ENCODE peak calls at places on chromosomes 2 and 18, in seven cellular contexts. P is fibroblast of mammary gland; V is H7; I is fibroblast of the aortic adventitia; M is right lobe of liver; F is skeletal muscle cell; X is effector memory CD4-positive, alpha-beta T cell. D is an unnamed sample.

GRCh38 chr18:48711651-48712486 is 173.0 kb downstream of the CTIF start:
- DNase-seq in P (peak), V (peak), I (peak), M (peak), F (no peak), X (no peak), D (peak)

GRCh38 chr18:67661555-67661954 is 145.0 kb upstream of the DSEL start:
- DNase-seq in P (no peak), V (no peak), I (no peak), M (no peak), F (no peak), X (no peak), D (no peak)

GRCh38 chr2:124286089-124286783 is 261.1 kb downstream of the CNTNAP5 start:
- DNase-seq in P (peak), V (no peak), I (peak), M (no peak), F (peak), X (no peak), D (no peak)

GRCh38 chr2:70469435-70469834 is 84.2 kb downstream of the TGFA start:
- DNase-seq in P (no peak), V (no peak), I (no peak), M (no peak), F (no peak), X (no peak), D (no peak)

GRCh38 chr18:9516437-9517064 is 41.2 kb downstream of the RALBP1 start:
- DNase-seq in P (peak), V (peak), I (peak), M (no peak), F (no peak), X (no peak), D (peak)

GRCh38 chr2:120613742-120614481 is 121.8 kb upstream of the GLI2 start:
- DNase-seq in P (peak), V (no peak), I (peak), M (no peak), F (peak), X (no peak), D (peak)

GRCh38 chr2:27807476-27807875 is 36.0 kb downstream of the MRPL33 start:
- DNase-seq in P (peak), V (peak), I (peak), M (peak), F (no peak), X (no peak), D (peak)

GRCh38 chr2:231941673-231942072 is 15.5 kb upstream of the NPPC start:
- DNase-seq in P (no peak), V (peak), I (no peak), M (no peak), F (no peak), X (no peak), D (no peak)

GRCh38 chr2:183608747-183609146 is 484.5 kb downstream of the NUP35 start:
- DNase-seq in P (no peak), V (no peak), I (no peak), M (no peak), F (no peak), X (no peak), D (no peak)

GRCh38 chr2:66013456-66013855 is 421.5 kb upstream of the MEIS1 start:
- DNase-seq in P (peak), V (no peak), I (no peak), M (no peak), F (no peak), X (no peak), D (no peak)

GRCh38 chr2:13522917-13523821 is 806.4 kb downstream of the TRIB2 start:
- DNase-seq in P (peak), V (no peak), I (no peak), M (no peak), F (no peak), X (no peak), D (peak)

GRCh38 chr18:21599585-21600525 is 649 bp downstream of the ESCO1 start:
- DNase-seq in P (no peak), V (peak), I (peak), M (peak), F (no peak), X (no peak), D (peak)

GRCh38 chr18:61892683-61893303 is at the start of gene RNF152:
- DNase-seq in P (no peak), V (peak), I (peak), M (peak), F (no peak), X (no peak), D (peak)

GRCh38 chr2:239991689-239992314 is 33.3 kb downstream of the NDUFA10 start:
- DNase-seq in P (peak), V (peak), I (peak), M (no peak), F (peak), X (no peak), D (peak)

GRCh38 chr2:37322368-37322767 is 2.3 kb downstream of the PRKD3 start:
- DNase-seq in P (peak), V (no peak), I (peak), M (no peak), F (no peak), X (no peak), D (no peak)

GRCh38 chr2:127091148-127091547 is 15.8 kb downstream of the BIN1 start:
- DNase-seq in P (no peak), V (no peak), I (no peak), M (no peak), F (no peak), X (no peak), D (no peak)

GRCh38 chr2:234421-234820 is 29.4 kb downstream of the SH3YL1 start:
- DNase-seq in P (no peak), V (no peak), I (no peak), M (no peak), F (no peak), X (no peak), D (no peak)

GRCh38 chr18:13811993-13812392 is 12.0 kb upstream of the MC5R start:
- DNase-seq in P (no peak), V (no peak), I (no peak), M (no peak), F (no peak), X (no peak), D (no peak)

GRCh38 chr2:55167630-55167967 is 64.5 kb downstream of the CLHC1 start:
- DNase-seq in P (no peak), V (no peak), I (no peak), M (no peak), F (no peak), X (no peak), D (no peak)

GRCh38 chr2:2272841-2273240 is 58.2 kb downstream of the MYT1L start:
- DNase-seq in P (no peak), V (no peak), I (no peak), M (no peak), F (no peak), X (no peak), D (no peak)

GRCh38 chr2:183229386-183229785 is 105.1 kb downstream of the NUP35 start:
- DNase-seq in P (peak), V (no peak), I (no peak), M (no peak), F (peak), X (no peak), D (peak)

DNA sequence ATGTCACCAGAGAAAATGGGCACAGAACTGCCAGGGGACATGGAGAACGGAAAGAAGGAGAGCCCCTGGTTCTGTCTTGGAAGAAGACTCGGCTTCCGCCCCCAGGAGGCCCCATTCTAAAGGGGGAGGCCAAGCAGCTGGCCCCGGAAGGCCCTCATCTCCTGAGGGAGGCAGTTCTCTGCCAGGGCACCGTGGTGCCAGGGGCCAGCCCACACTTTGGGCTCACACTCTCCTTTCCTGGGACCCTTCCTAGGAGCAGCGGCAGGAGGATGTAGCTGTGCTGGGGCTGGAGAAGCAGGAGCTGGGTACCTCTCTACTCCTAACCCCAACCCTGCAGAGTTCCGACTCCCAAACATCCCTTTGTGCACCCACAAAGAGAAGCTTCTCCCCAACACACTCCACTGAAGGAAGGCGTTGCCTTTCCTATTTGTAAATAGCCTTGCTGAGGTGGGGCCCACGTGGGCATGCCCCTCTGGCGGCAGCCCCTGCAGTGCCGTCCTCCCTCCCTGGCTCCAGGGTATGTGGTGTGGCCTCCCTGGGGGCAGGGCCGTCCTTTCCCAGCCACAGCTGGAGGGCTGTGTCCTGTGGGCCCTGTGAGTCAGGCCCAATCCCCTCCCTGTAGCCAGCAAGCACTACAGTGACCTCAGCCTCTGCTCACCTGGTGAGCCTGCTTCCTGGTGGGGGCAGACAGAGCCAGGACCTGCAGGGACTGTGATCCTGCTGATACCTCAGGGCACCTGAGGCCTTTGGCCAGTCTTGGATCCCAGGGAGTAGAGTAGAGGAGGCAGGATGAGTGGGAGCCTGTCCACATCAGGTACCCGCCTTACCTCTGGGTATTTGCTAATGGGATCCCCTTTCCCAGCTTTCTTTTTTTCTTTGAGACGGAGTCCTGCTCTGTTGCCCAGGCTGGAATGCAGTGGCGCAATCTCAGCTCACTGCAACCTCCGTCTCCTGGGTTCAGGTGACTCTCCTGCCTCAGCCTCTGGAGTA is 26.6 kb downstream of the ZFP36L2 start:
- DNase-seq in P (no peak), V (peak), I (no peak), M (peak), F (no peak), X (no peak), D (peak)
- H3K4me3 ChIP-seq in P (no peak), V (no peak), I (no peak), M (no peak), F (no peak), X (no peak), D (no peak)

GRCh38 chr2:186693446-186693842 is 416 bp upstream of the FAM171B start:
- DNase-seq in P (no peak), V (no peak), I (no peak), M (no peak), F (no peak), X (no peak), D (no peak)
- H3K4me3 ChIP-seq in P (peak), V (peak), I (peak), M (peak), F (peak), X (peak), D (peak)

DNA sequence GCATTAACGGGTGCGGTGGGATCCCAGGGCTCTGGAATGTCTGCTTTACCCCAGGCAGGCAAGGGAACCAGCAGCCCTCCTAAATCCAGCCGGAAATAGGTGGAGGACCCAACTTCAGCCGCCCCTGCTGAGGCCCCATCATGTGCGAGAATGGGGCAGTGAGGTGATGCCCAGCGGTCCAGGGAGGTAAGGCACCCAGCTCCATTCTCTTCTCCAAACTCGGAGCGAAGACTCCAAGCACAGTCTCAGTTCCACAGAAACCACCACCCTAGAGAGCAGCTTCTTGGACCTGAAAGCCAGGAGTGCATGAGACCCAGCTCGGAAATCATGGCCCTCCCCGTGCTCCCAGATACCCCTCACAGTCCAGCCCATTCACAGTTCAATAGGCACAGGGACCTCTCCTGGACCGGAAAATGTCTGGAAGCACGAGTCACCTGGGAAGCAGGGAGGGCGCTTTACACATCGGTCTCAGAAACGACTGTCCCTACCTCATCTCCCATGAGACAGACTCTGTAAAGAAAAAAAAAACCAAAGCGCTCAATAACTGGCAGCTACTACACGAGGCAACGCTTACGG is 2.1 kb downstream of the SDC1 start:
- DNase-seq in P (no peak), V (peak), I (no peak), M (no peak), F (no peak), X (no peak), D (no peak)
- H3K4me3 ChIP-seq in P (no peak), V (peak), I (peak), M (peak), F (peak), X (no peak), D (peak)

GRCh38 chr2:203913947-203914346 is 22.6 kb upstream of the ICOS start:
- DNase-seq in P (no peak), V (peak), I (no peak), M (no peak), F (no peak), X (no peak), D (no peak)

GRCh38 chr2:203908344-203909185 is 28.0 kb upstream of the ICOS start:
- DNase-seq in P (no peak), V (no peak), I (no peak), M (no peak), F (no peak), X (no peak), D (no peak)

GRCh38 chr2:203909192-203909945 is 27.2 kb upstream of the ICOS start:
- DNase-seq in P (peak), V (peak), I (peak), M (no peak), F (peak), X (no peak), D (peak)

GRCh38 chr2:203905661-203906060 is 30.9 kb upstream of the ICOS start:
- DNase-seq in P (peak), V (no peak), I (peak), M (no peak), F (no peak), X (no peak), D (no peak)

GRCh38 chr2:203909946-203910476 is 26.6 kb upstream of the ICOS start:
- DNase-seq in P (peak), V (no peak), I (no peak), M (no peak), F (no peak), X (no peak), D (no peak)
- H3K4me3 ChIP-seq in P (peak), V (no peak), I (no peak), M (no peak), F (no peak), X (no peak), D (no peak)

DNA sequence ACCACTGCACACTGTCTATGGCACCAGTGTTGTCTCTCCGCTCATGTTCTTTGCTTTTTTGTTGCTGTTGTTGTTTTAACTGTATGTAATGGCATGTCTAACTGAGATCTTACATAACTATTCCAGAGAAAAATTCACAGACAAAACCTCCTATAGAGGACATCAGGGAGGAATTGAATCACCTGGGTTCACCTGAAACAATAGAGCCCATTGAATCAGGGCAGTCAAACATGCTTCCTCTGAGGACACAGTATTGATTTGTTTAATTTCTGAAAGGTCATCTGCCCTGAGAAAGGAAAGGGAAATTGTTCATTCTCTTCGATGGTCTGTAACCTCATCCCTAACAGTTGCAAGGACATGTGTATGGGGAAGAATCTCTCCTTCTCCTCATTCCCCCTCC is 237.5 kb downstream of the SRBD1 start:
- DNase-seq in P (no peak), V (no peak), I (no peak), M (no peak), F (no peak), X (no peak), D (no peak)
- H3K4me3 ChIP-seq in P (no peak), V (no peak), I (no peak), M (no peak), F (no peak), X (no peak), D (no peak)